ENCODE peak calls at places on chromosomes 2 and 18, in seven cellular contexts. P is gastrocnemius medialis, L is H1, D is HCT116, O is K562, H is transverse colon, G is mesendoderm. U is an unnamed sample.

GRCh38 chr2:106582431-106583143 is 95.4 kb downstream of the CD8B2 start:
- DNase-seq in P (peak; percentile 59), L (peak; percentile 83), D (peak; percentile 66), O (peak; percentile 40), H (peak; percentile 76), G (peak; percentile 81), U (peak; percentile 67)

GRCh38 chr2:183195998-183196409 is 71.8 kb downstream of the NUP35 start:
- DNase-seq in P (no peak), L (no peak), D (no peak), O (no peak), H (no peak), G (peak; percentile 65), U (no peak)

GRCh38 chr2:120579916-120580685 is 155.6 kb upstream of the GLI2 start:
- DNase-seq in P (no peak), L (no peak), D (no peak), O (no peak), H (no peak), G (no peak), U (no peak)

GRCh38 chr2:101570121-101570520 is 95.2 kb upstream of the RFX8 start:
- DNase-seq in P (no peak), L (no peak), D (no peak), O (no peak), H (no peak), G (no peak), U (no peak)

GRCh38 chr2:209473930-209474419 is 50.1 kb downstream of the MAP2 start:
- DNase-seq in P (no peak), L (no peak), D (peak; percentile 68), O (no peak), H (no peak), G (peak; percentile 54), U (no peak)

GRCh38 chr2:42877532-42877931 is 85.1 kb upstream of the HAAO start:
- DNase-seq in P (no peak), L (no peak), D (no peak), O (no peak), H (no peak), G (no peak), U (no peak)

GRCh38 chr2:226661789-226662545 is 137.7 kb downstream of the IRS1 start:
- DNase-seq in P (peak; percentile 71), L (no peak), D (peak; percentile 88), O (no peak), H (no peak), G (peak; percentile 46), U (no peak)

GRCh38 chr2:151162185-151162584 is 99.5 kb downstream of the RBM43 start:
- DNase-seq in P (no peak), L (no peak), D (no peak), O (no peak), H (no peak), G (peak; percentile 22), U (no peak)

GRCh38 chr2:53188846-53189245 is 578.8 kb upstream of the CHAC2 start:
- DNase-seq in P (no peak), L (no peak), D (no peak), O (no peak), H (no peak), G (no peak), U (no peak)

GRCh38 chr2:101820519-101820918 is 123.0 kb downstream of the MAP4K4 start:
- DNase-seq in P (no peak), L (no peak), D (no peak), O (no peak), H (no peak), G (peak; percentile 54), U (no peak)

GRCh38 chr18:11995445-11996189 is 14.3 kb downstream of the IMPA2 start:
- DNase-seq in P (peak; percentile 59), L (peak; percentile 71), D (peak; percentile 41), O (peak; percentile 66), H (peak; percentile 81), G (peak; percentile 89), U (peak; percentile 60)

GRCh38 chr2:27494284-27494943 is 586 bp downstream of the FNDC4 start:
- DNase-seq in P (peak; percentile 64), L (peak; percentile 64), D (no peak), O (peak; percentile 79), H (peak; percentile 32), G (peak; percentile 38), U (no peak)

GRCh38 chr2:11397513-11397912 is 53.1 kb upstream of the ROCK2 start:
- DNase-seq in P (no peak), L (no peak), D (no peak), O (no peak), H (no peak), G (no peak), U (no peak)

GRCh38 chr2:178455947-178456346 is 4.8 kb downstream of the PJVK start:
- DNase-seq in P (no peak), L (no peak), D (no peak), O (no peak), H (no peak), G (no peak), U (no peak)

GRCh38 chr2:181123798-181124217 is 143.4 kb downstream of the UBE2E3 start:
- DNase-seq in P (no peak), L (no peak), D (no peak), O (no peak), H (peak; percentile 17), G (peak; percentile 57), U (no peak)

GRCh38 chr18:543447-543846 is 36.7 kb upstream of the CETN1 start:
- DNase-seq in P (no peak), L (no peak), D (no peak), O (no peak), H (no peak), G (no peak), U (no peak)

GRCh38 chr2:8247905-8248622 is 433.8 kb upstream of the ID2 start:
- DNase-seq in P (peak; percentile 21), L (no peak), D (no peak), O (no peak), H (no peak), G (no peak), U (no peak)

GRCh38 chr18:26549103-26549485 is 741 bp upstream of the KCTD1 start:
- DNase-seq in P (peak; percentile 14), L (peak; percentile 74), D (no peak), O (no peak), H (peak; percentile 38), G (peak; percentile 73), U (no peak)

GRCh38 chr2:63589148-63589972 is 597 bp downstream of the MDH1 start:
- DNase-seq in P (no peak), L (no peak), D (no peak), O (peak; percentile 25), H (no peak), G (peak; percentile 73), U (no peak)
- H3K27ac ChIP-seq in P (peak overlapping the region; percentile 92), L (peak overlapping the region; percentile 80), D (peak overlapping the region; percentile 70), O (peak overlapping the region; percentile 90), H (peak overlapping the region; percentile 95), G (peak overlapping the region; percentile 52), U (peak overlapping the region; percentile 91)

GRCh38 chr2:20207051-20207450 is 17.9 kb downstream of the SDC1 start:
- DNase-seq in P (no peak), L (no peak), D (no peak), O (no peak), H (peak; percentile 61), G (no peak), U (no peak)

GRCh38 chr2:20203521-20204225 is 21.3 kb downstream of the SDC1 start:
- DNase-seq in P (no peak), L (no peak), D (no peak), O (no peak), H (no peak), G (no peak), U (no peak)

GRCh38 chr2:20205069-20205468 is 19.9 kb downstream of the SDC1 start:
- DNase-seq in P (no peak), L (no peak), D (no peak), O (no peak), H (no peak), G (no peak), U (no peak)

GRCh38 chr2:20208487-20208882 is 16.4 kb downstream of the SDC1 start:
- DNase-seq in P (no peak), L (no peak), D (no peak), O (no peak), H (peak; percentile 49), G (no peak), U (no peak)

GRCh38 chr2:20205915-20206524 is 18.9 kb downstream of the SDC1 start:
- DNase-seq in P (no peak), L (no peak), D (no peak), O (no peak), H (peak; percentile 67), G (no peak), U (peak; percentile 69)
- H3K4me1 ChIP-seq in P (no peaks in the 10 kb centered on the region), L (no peaks in the 10 kb centered on the region), D (no peaks in the 10 kb centered on the region), O (peaks cover 12% of the 10 kb centered on the region), H (peaks cover 9% of the 10 kb centered on the region), G (peaks cover 11% of the 10 kb centered on the region), U (no peaks in the 10 kb centered on the region)

DNA sequence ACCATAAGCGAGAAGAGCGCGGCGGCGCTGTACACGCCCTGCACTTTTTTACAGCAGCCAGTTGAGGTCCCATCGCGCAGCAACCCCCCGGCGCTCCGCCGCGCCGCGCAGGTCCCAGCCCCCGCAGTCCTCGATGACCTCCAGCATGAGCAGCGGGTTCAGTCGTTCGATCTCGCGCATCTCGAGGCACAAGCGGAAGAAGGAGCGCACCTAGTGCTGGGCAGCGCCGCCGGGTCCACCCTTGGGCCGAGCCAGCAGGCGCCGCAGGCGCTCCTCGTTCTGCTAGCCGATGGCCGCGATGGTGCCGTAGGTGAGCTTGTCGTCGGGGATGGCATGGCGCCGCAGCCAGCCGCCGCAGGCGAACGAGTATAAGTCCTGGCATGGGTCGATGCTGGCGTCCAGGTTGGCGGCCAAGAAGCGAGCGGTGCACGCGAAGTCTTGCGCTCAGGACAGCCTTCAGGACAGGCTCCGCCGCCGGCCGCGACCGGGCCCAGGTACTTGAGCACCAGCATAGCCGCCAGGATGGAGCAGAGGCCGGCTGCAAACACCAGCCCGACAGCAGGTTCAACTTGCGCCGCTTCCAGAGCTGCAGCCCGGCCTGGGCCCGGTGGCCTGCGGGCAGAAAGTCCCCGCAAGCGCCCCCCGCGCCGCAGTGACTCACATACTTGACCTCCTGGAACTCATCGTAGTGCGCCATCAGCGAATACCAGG is 8.3 kb downstream of the ALPP start:
- DNase-seq in P (no peak), L (peak; percentile 74), D (no peak), O (no peak), H (no peak), G (peak; percentile 77), U (no peak)
- H3K4me3 ChIP-seq in P (no peak overlapping the region), L (peak overlapping the region; percentile 61), D (no peak overlapping the region), O (no peak overlapping the region), H (no peak overlapping the region), G (no peak overlapping the region), U (no peak overlapping the region)

DNA sequence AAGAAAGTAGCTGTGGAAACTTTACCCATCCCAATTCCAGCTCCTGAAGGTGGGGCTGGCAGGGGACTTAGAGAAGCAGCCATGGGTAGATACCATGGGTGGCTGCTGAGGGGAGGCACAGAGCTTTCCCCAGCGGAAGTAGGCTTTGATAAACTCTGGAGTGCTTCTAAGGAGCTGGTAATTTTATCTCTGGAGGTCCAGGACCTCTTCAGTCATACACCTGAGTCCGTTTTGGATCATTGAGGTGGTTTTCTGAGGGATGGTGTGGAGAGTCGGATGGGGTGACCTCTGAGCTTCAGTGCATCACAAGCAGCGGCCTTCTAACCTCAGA is 36.7 kb upstream of the BMP10 start:
- DNase-seq in P (no peak), L (no peak), D (no peak), O (no peak), H (no peak), G (no peak), U (no peak)
- H3K27ac ChIP-seq in P (no peak overlapping the region), L (no peak overlapping the region), D (peak overlapping the region; percentile 69), O (peak overlapping the region; percentile 82), H (peak overlapping the region; percentile 43), G (no peak overlapping the region), U (peak overlapping the region; percentile 56)

GRCh38 chr2:237280937-237281336 is 133.0 kb downstream of the COL6A3 start:
- DNase-seq in P (no peak), L (no peak), D (no peak), O (no peak), H (no peak), G (no peak), U (no peak)
- H3K4me1 ChIP-seq in P (peaks cover 25% of the 10 kb centered on the region), L (no peaks in the 10 kb centered on the region), D (peaks cover 11% of the 10 kb centered on the region), O (no peaks in the 10 kb centered on the region), H (peaks cover 8% of the 10 kb centered on the region), G (no peaks in the 10 kb centered on the region), U (no peaks in the 10 kb centered on the region)